ENCODE peak calls at places on chromosomes 12 and 14, in ten cellular contexts. W is psoas muscle; E is cardiac fibroblast; S is fibroblast of the aortic adventitia; T is CD8-positive, alpha-beta T cell; Y is endodermal cell; K is GM12878; L is brain microvascular endothelial cell; P is fibroblast of lung; J is pancreas. R is an unnamed sample.

GRCh38 chr14:94447986-94448808 is 4.4 kb downstream of the SERPINA11 start:
- DNase-seq in J (no peak), L (no peak), S (no peak), K (no peak), E (no peak), Y (no peak), T (no peak), P (no peak), W (no peak), R (no peak)

GRCh38 chr12:105382771-105383632 is 52.5 kb downstream of the C12orf75 start:
- DNase-seq in T (no peak), K (peak), L (peak), S (peak), P (peak), J (peak), W (no peak), Y (peak), E (peak), R (no peak)

GRCh38 chr12:79388006-79388405 is 302.8 kb downstream of the PAWR start:
- DNase-seq in Y (no peak), S (no peak), L (no peak), J (no peak), W (no peak), P (no peak), E (no peak), T (no peak), K (no peak), R (no peak)

GRCh38 chr12:28035483-28035882 is 63.0 kb upstream of the PTHLH start:
- DNase-seq in P (peak), W (no peak), S (peak), J (no peak), T (no peak), K (no peak), E (peak), L (peak), Y (no peak), R (no peak)

GRCh38 chr12:98431089-98431488 is 84.3 kb upstream of the TMPO start:
- DNase-seq in W (no peak), E (no peak), P (no peak), S (no peak), L (no peak), Y (no peak), J (no peak), T (no peak), K (no peak), R (no peak)

GRCh38 chr14:33589334-33589733 is 361.5 kb downstream of the EGLN3 start:
- DNase-seq in K (no peak), Y (no peak), S (peak), P (peak), T (no peak), E (peak), W (no peak), L (peak), J (peak), R (no peak)

GRCh38 chr14:99565383-99565782 is 38.6 kb downstream of the CCDC85C start:
- DNase-seq in J (no peak), Y (no peak), K (no peak), E (no peak), W (no peak), S (no peak), L (no peak), P (no peak), T (no peak), R (no peak)

GRCh38 chr12:25800101-25800500 is 158.4 kb upstream of the RASSF8 start:
- DNase-seq in Y (no peak), E (no peak), K (no peak), T (no peak), J (no peak), W (no peak), P (peak), S (no peak), L (no peak), R (no peak)

GRCh38 chr14:53954551-53955233 is 1.9 kb downstream of the BMP4 start:
- DNase-seq in P (peak), Y (peak), K (no peak), L (peak), W (peak), E (peak), T (no peak), J (no peak), S (peak), R (no peak)

GRCh38 chr12:26204612-26205289 is 9.4 kb downstream of the SSPN start:
- DNase-seq in K (no peak), P (peak), W (no peak), L (no peak), E (peak), T (no peak), Y (no peak), J (no peak), S (peak), R (no peak)

GRCh38 chr12:1115471-1116242 is 124.6 kb downstream of the ERC1 start:
- DNase-seq in J (no peak), S (peak), K (no peak), T (no peak), W (no peak), E (peak), P (peak), Y (no peak), L (peak), R (no peak)

GRCh38 chr14:36208690-36209278 is 32.3 kb upstream of the PTCSC3 start:
- DNase-seq in L (no peak), P (no peak), J (no peak), S (no peak), E (no peak), T (no peak), K (no peak), Y (no peak), W (no peak), R (no peak)

GRCh38 chr12:101824831-101825230 is 5.9 kb downstream of the GNPTAB start:
- DNase-seq in W (no peak), T (no peak), K (no peak), E (no peak), Y (no peak), J (no peak), L (no peak), P (no peak), S (no peak), R (no peak)

GRCh38 chr14:89973234-89973823 is 17.6 kb downstream of the TDP1 start:
- DNase-seq in P (peak), L (peak), J (peak), W (peak), Y (peak), E (peak), K (peak), S (peak), T (peak), R (no peak)

GRCh38 chr12:112439769-112440168 is 21.0 kb downstream of the PTPN11 start:
- DNase-seq in S (no peak), K (no peak), L (no peak), J (no peak), W (no peak), T (no peak), P (no peak), Y (no peak), E (no peak), R (no peak)

GRCh38 chr14:103385994-103386491 is 828 bp downstream of the MARK3 start:
- DNase-seq in W (peak), K (no peak), T (peak), Y (no peak), S (peak), E (peak), L (no peak), P (no peak), J (peak), R (no peak)

GRCh38 chr14:56055521-56055920 is 62.7 kb upstream of the PELI2 start:
- DNase-seq in S (no peak), T (no peak), W (no peak), E (no peak), L (no peak), J (no peak), Y (no peak), K (no peak), P (no peak), R (no peak)

GRCh38 chr12:81332054-81332453 is 254.2 kb downstream of the ACSS3 start:
- DNase-seq in Y (no peak), E (no peak), S (no peak), K (no peak), L (no peak), T (no peak), J (no peak), P (no peak), W (no peak), R (peak)

GRCh38 chr14:94550041-94550440 is 11.2 kb upstream of the SERPINA4 start:
- DNase-seq in S (no peak), P (no peak), Y (peak), L (no peak), J (no peak), W (no peak), E (no peak), K (no peak), T (no peak), R (no peak)

GRCh38 chr12:111826316-111826715 is 15.7 kb upstream of the MAPKAPK5 start:
- DNase-seq in L (no peak), T (no peak), W (no peak), P (peak), J (no peak), Y (no peak), E (no peak), S (no peak), K (no peak), R (no peak)

GRCh38 chr12:117321572-117321971 is 39.9 kb downstream of the NOS1 start:
- DNase-seq in K (no peak), Y (no peak), E (no peak), T (no peak), L (no peak), P (no peak), S (no peak), W (no peak), J (no peak), R (no peak)

GRCh38 chr12:121570467-121571283 is 10.1 kb downstream of the KDM2B start:
- DNase-seq in T (no peak), Y (no peak), K (no peak), W (no peak), J (no peak), L (no peak), S (no peak), E (no peak), P (no peak), R (no peak)

GRCh38 chr12:13404111-13404628 is 207.6 kb downstream of the EMP1 start:
- DNase-seq in L (no peak), E (no peak), J (no peak), T (no peak), K (no peak), Y (peak), W (no peak), S (no peak), P (no peak), R (no peak)
- TF ChIP-seq CTCF in L (no peak), E (no peak), J (no peak), T (no peak), K (no peak), Y (no peak), W (no peak), S (no peak), P (no peak), R (no peak)

GRCh38 chr12:3933074-3933818 is 60.0 kb upstream of the PARP11 start:
- DNase-seq in K (no peak), J (no peak), Y (no peak), L (no peak), T (no peak), P (no peak), S (no peak), E (no peak), W (no peak), R (no peak)
- H3K4me3 ChIP-seq in K (no peak), J (no peak), Y (no peak), L (no peak), T (no peak), P (no peak), S (no peak), E (no peak), W (no peak), R (no peak)

DNA sequence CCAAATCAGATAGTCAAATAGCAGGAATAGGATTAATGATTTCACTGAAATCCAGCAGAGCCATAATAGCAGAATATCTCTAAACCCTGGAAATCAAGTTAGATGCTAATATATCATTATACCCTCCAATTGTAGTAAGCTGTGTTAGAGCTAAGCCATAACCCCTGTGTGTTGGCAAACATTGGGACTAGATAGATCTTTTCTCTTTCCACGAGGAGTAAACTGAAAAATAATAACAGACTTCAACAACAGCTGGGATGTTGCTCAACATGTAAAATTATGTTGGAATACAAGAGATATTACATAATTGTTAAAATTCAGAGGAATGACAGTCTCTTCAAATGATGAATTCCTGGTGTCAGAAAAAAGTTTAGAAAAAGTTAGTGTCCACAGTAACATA is 383.8 kb downstream of the SNAPC1 start:
- DNase-seq in T (no peak), J (no peak), S (no peak), W (no peak), P (no peak), K (no peak), E (no peak), L (no peak), Y (no peak), R (no peak)
- TF ChIP-seq CTCF in T (no peak), J (no peak), S (no peak), W (no peak), P (no peak), K (no peak), E (no peak), L (no peak), Y (no peak), R (no peak)

DNA sequence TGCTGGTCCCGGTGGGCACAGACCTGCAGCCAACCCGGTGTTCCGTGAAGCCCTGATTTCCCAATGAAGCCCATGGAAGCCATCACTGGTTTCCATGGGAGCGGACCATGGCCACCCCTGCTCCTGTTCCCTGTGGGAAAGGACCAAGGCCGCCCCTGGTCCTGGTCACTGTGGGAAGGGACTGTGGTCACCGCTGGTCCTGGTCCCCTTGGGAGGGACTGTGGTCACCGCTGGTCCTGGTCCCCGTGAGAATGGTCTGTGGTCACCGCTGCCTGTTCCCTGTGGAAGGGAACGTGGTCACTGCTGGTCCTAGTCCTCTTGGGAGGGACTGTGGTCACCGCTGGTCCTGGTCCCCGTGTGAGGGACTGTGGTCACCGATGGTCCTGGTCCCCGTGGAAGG is 393 bp upstream of the GLT1D1 start:
- DNase-seq in W (no peak), J (no peak), K (no peak), E (no peak), T (no peak), P (no peak), L (no peak), S (no peak), Y (peak), R (no peak)
- H3K4me3 ChIP-seq in W (peak), J (no peak), K (no peak), E (no peak), T (no peak), P (no peak), L (no peak), S (no peak), Y (peak), R (no peak)

R was measured in retinal pigment epithelial cell.